ENCODE peak calls at places on chromosomes 1 and 21, in six cellular contexts. R is activated T-helper 1 cell treated with Interleukin-2 at 50 U/mL for 16 hours, O is endothelial cell of umbilical vein, T is nephron progenitor cell, V is NCI-H2081, E is mesothelial cell of epicardium. J is an unnamed sample.

GRCh38 chr1:68327414-68327813 is 95.1 kb upstream of the WLS start:
- DNase-seq in R (no peak), O (peak), T (no peak), V (no peak), E (no peak), J (no peak)

GRCh38 chr1:154772611-154773515 is 97.2 kb downstream of the KCNN3 start:
- DNase-seq in R (no peak), O (no peak), T (no peak), V (no peak), E (no peak), J (no peak)

GRCh38 chr1:56330400-56331026 is 248.8 kb downstream of the PLPP3 start:
- DNase-seq in R (no peak), O (peak), T (no peak), V (no peak), E (no peak), J (no peak)

GRCh38 chr1:201363455-201363854 is 14.0 kb downstream of the TNNT2 start:
- DNase-seq in R (no peak), O (peak), T (no peak), V (no peak), E (no peak), J (no peak)

GRCh38 chr21:33036430-33037162 is 10.9 kb downstream of the OLIG2 start:
- DNase-seq in R (no peak), O (peak), T (no peak), V (no peak), E (no peak), J (no peak)

GRCh38 chr1:24309762-24310485 is 9.2 kb upstream of the GRHL3 start:
- DNase-seq in R (no peak), O (no peak), T (no peak), V (no peak), E (no peak), J (no peak)

GRCh38 chr21:37557261-37557950 is 190.8 kb downstream of the DYRK1A start:
- DNase-seq in R (no peak), O (no peak), T (no peak), V (no peak), E (no peak), J (no peak)

GRCh38 chr1:167776151-167776550 is 54.4 kb downstream of the MPZL1 start:
- DNase-seq in R (no peak), O (no peak), T (no peak), V (no peak), E (no peak), J (no peak)

GRCh38 chr21:31265293-31265692 is 78.8 kb downstream of the TIAM1 start:
- DNase-seq in R (no peak), O (no peak), T (no peak), V (no peak), E (no peak), J (no peak)

GRCh38 chr1:114462963-114463362 is 48.0 kb downstream of the TRIM33 start:
- DNase-seq in R (no peak), O (no peak), T (no peak), V (no peak), E (no peak), J (no peak)

GRCh38 chr1:60102691-60103090 is 29.1 kb upstream of the C1orf87 start:
- DNase-seq in R (no peak), O (no peak), T (no peak), V (no peak), E (no peak), J (no peak)

GRCh38 chr1:21576798-21577187 is 67.6 kb downstream of the ALPL start:
- DNase-seq in R (no peak), O (no peak), T (no peak), V (no peak), E (no peak), J (no peak)

GRCh38 chr1:8712413-8713229 is 104.8 kb downstream of the RERE start:
- DNase-seq in R (no peak), O (peak), T (no peak), V (peak), E (no peak), J (peak)

J was measured in NCI-H345.